ENCODE peak calls at places on chromosomes 16 and 17, in nine cellular contexts. One of them, this sample, is unnamed.

GRCh38 chr17:41935641-41936040 is 5.2 kb downstream of the ODAD4 start:
- DNase-seq in body of pancreas: no peak
- DNase-seq in uterus: no peak
- DNase-seq in B cell: no peak
- DNase-seq in upper lobe of right lung: no peak
- DNase-seq in tibial nerve: no peak
- DNase-seq in Caco-2: no peak
- DNase-seq in K562: no peak
- DNase-seq in left ventricle myocardium inferior: no peak
- DNase-seq in this sample: no peak

GRCh38 chr17:50191070-50192045 is 10.1 kb downstream of the COL1A1 start:
- DNase-seq in body of pancreas: no peak
- DNase-seq in uterus: no peak
- DNase-seq in B cell: no peak
- DNase-seq in upper lobe of right lung: no peak
- DNase-seq in tibial nerve: no peak
- DNase-seq in Caco-2: no peak
- DNase-seq in K562: no peak
- DNase-seq in left ventricle myocardium inferior: no peak
- DNase-seq in this sample: no peak

GRCh38 chr17:72514888-72515287 is 394.1 kb downstream of the SOX9 start:
- DNase-seq in body of pancreas: peak
- DNase-seq in uterus: peak
- DNase-seq in B cell: no peak
- DNase-seq in upper lobe of right lung: no peak
- DNase-seq in tibial nerve: no peak
- DNase-seq in Caco-2: no peak
- DNase-seq in K562: no peak
- DNase-seq in left ventricle myocardium inferior: peak
- DNase-seq in this sample: no peak

GRCh38 chr16:51553314-51553713 is 402.2 kb upstream of the SALL1 start:
- DNase-seq in body of pancreas: no peak
- DNase-seq in uterus: no peak
- DNase-seq in B cell: no peak
- DNase-seq in upper lobe of right lung: no peak
- DNase-seq in tibial nerve: no peak
- DNase-seq in Caco-2: no peak
- DNase-seq in K562: no peak
- DNase-seq in left ventricle myocardium inferior: no peak
- DNase-seq in this sample: no peak

GRCh38 chr17:3928394-3928793 is 12.1 kb upstream of the P2RX1 start:
- DNase-seq in body of pancreas: no peak
- DNase-seq in uterus: no peak
- DNase-seq in B cell: no peak
- DNase-seq in upper lobe of right lung: no peak
- DNase-seq in tibial nerve: no peak
- DNase-seq in Caco-2: no peak
- DNase-seq in K562: no peak
- DNase-seq in left ventricle myocardium inferior: no peak
- DNase-seq in this sample: no peak

GRCh38 chr16:49649013-49649785 is 206.7 kb downstream of the ZNF423 start:
- DNase-seq in body of pancreas: peak
- DNase-seq in uterus: no peak
- DNase-seq in B cell: no peak
- DNase-seq in upper lobe of right lung: no peak
- DNase-seq in tibial nerve: no peak
- DNase-seq in Caco-2: no peak
- DNase-seq in K562: no peak
- DNase-seq in left ventricle myocardium inferior: no peak
- DNase-seq in this sample: no peak

GRCh38 chr17:56679767-56680422 is 86.4 kb downstream of the NOG start:
- DNase-seq in body of pancreas: no peak
- DNase-seq in uterus: no peak
- DNase-seq in B cell: no peak
- DNase-seq in upper lobe of right lung: no peak
- DNase-seq in tibial nerve: no peak
- DNase-seq in Caco-2: peak
- DNase-seq in K562: no peak
- DNase-seq in left ventricle myocardium inferior: no peak
- DNase-seq in this sample: no peak

GRCh38 chr17:48023408-48024148 is 14.0 kb downstream of the COPZ2 start:
- DNase-seq in body of pancreas: peak
- DNase-seq in uterus: peak
- DNase-seq in B cell: peak
- DNase-seq in upper lobe of right lung: peak
- DNase-seq in tibial nerve: peak
- DNase-seq in Caco-2: peak
- DNase-seq in K562: no peak
- DNase-seq in left ventricle myocardium inferior: peak
- DNase-seq in this sample: no peak

GRCh38 chr17:17737938-17738894 is 57.0 kb downstream of the RAI1 start:
- DNase-seq in body of pancreas: peak
- DNase-seq in uterus: no peak
- DNase-seq in B cell: peak
- DNase-seq in upper lobe of right lung: peak
- DNase-seq in tibial nerve: no peak
- DNase-seq in Caco-2: no peak
- DNase-seq in K562: no peak
- DNase-seq in left ventricle myocardium inferior: no peak
- DNase-seq in this sample: no peak

GRCh38 chr17:17741346-17742023 is 60.2 kb downstream of the RAI1 start:
- DNase-seq in body of pancreas: no peak
- DNase-seq in uterus: no peak
- DNase-seq in B cell: no peak
- DNase-seq in upper lobe of right lung: no peak
- DNase-seq in tibial nerve: peak
- DNase-seq in Caco-2: no peak
- DNase-seq in K562: no peak
- DNase-seq in left ventricle myocardium inferior: no peak
- DNase-seq in this sample: no peak

GRCh38 chr17:17738901-17739300 is 57.6 kb downstream of the RAI1 start:
- DNase-seq in body of pancreas: no peak
- DNase-seq in uterus: no peak
- DNase-seq in B cell: no peak
- DNase-seq in upper lobe of right lung: no peak
- DNase-seq in tibial nerve: no peak
- DNase-seq in Caco-2: no peak
- DNase-seq in K562: no peak
- DNase-seq in left ventricle myocardium inferior: no peak
- DNase-seq in this sample: no peak

GRCh38 chr17:17740627-17741237 is 59.5 kb downstream of the RAI1 start:
- DNase-seq in body of pancreas: no peak
- DNase-seq in uterus: no peak
- DNase-seq in B cell: no peak
- DNase-seq in upper lobe of right lung: no peak
- DNase-seq in tibial nerve: no peak
- DNase-seq in Caco-2: no peak
- DNase-seq in K562: no peak
- DNase-seq in left ventricle myocardium inferior: no peak
- DNase-seq in this sample: no peak

DNA sequence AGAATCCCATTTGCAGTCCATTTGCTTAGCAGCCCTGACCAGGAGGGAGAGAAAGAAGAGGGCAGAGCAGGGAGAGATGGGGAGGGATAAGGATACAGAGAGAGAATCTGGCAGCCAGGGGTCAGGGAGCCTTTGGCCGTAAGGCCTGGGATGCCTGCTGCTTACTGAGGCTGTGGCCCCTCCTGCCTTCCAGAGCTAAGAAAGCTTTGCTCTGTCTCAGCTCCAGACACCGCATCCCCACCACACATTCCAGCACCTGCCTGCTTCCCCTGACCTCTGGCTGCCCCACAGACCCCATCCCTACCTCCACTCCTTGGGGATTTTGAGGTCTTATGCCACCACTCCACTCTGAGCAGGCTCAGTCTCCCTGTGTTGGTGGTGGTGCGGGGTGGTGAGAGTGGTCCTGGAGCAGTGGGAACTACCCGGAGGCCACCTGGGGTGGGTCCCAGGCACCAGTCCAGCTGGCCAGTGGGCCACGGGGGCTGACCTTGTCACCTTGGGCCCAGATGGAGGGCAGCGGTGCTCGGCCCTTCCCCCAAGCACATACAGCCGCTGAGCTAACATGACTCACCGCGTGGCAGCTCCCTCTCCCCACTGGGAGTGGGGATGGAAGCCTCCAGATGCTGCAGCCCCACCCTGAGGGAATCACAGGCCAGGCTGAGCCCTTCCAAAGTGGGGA is 58.3 kb downstream of the RAI1 start:
- DNase-seq in body of pancreas: no peak
- DNase-seq in uterus: peak
- DNase-seq in B cell: no peak
- DNase-seq in upper lobe of right lung: no peak
- DNase-seq in tibial nerve: no peak
- DNase-seq in Caco-2: no peak
- DNase-seq in K562: peak
- DNase-seq in left ventricle myocardium inferior: no peak
- DNase-seq in this sample: no peak
- TF ChIP-seq CTCF in body of pancreas: no peak
- TF ChIP-seq CTCF in uterus: no peak
- TF ChIP-seq CTCF in B cell: no peak
- TF ChIP-seq CTCF in upper lobe of right lung: no peak
- TF ChIP-seq CTCF in tibial nerve: no peak
- TF ChIP-seq CTCF in Caco-2: no peak
- TF ChIP-seq CTCF in K562: no peak
- TF ChIP-seq CTCF in left ventricle myocardium inferior: no peak
- TF ChIP-seq CTCF in this sample: no peak

GRCh38 chr17:35460354-35460851 is 11.8 kb upstream of the SLFN13 start:
- DNase-seq in body of pancreas: peak
- DNase-seq in uterus: peak
- DNase-seq in B cell: peak
- DNase-seq in upper lobe of right lung: peak
- DNase-seq in tibial nerve: no peak
- DNase-seq in Caco-2: peak
- DNase-seq in K562: peak
- DNase-seq in left ventricle myocardium inferior: peak
- DNase-seq in this sample: no peak
- TF ChIP-seq CTCF in body of pancreas: no peak
- TF ChIP-seq CTCF in uterus: no peak
- TF ChIP-seq CTCF in B cell: no peak
- TF ChIP-seq CTCF in upper lobe of right lung: no peak
- TF ChIP-seq CTCF in tibial nerve: no peak
- TF ChIP-seq CTCF in Caco-2: no peak
- TF ChIP-seq CTCF in K562: no peak
- TF ChIP-seq CTCF in left ventricle myocardium inferior: no peak
- TF ChIP-seq CTCF in this sample: no peak

GRCh38 chr16:77721752-77722314 is 481 bp upstream of the NUDT7 start:
- DNase-seq in body of pancreas: no peak
- DNase-seq in uterus: no peak
- DNase-seq in B cell: no peak
- DNase-seq in upper lobe of right lung: no peak
- DNase-seq in tibial nerve: no peak
- DNase-seq in Caco-2: no peak
- DNase-seq in K562: no peak
- DNase-seq in left ventricle myocardium inferior: no peak
- DNase-seq in this sample: no peak

GRCh38 chr16:77724174-77724573 is 1.9 kb downstream of the NUDT7 start:
- DNase-seq in body of pancreas: no peak
- DNase-seq in uterus: no peak
- DNase-seq in B cell: no peak
- DNase-seq in upper lobe of right lung: no peak
- DNase-seq in tibial nerve: no peak
- DNase-seq in Caco-2: no peak
- DNase-seq in K562: no peak
- DNase-seq in left ventricle myocardium inferior: no peak
- DNase-seq in this sample: no peak

GRCh38 chr16:77723108-77723514 is 797 bp downstream of the NUDT7 start:
- DNase-seq in body of pancreas: peak
- DNase-seq in uterus: peak
- DNase-seq in B cell: no peak
- DNase-seq in upper lobe of right lung: no peak
- DNase-seq in tibial nerve: no peak
- DNase-seq in Caco-2: no peak
- DNase-seq in K562: peak
- DNase-seq in left ventricle myocardium inferior: peak
- DNase-seq in this sample: no peak

DNA sequence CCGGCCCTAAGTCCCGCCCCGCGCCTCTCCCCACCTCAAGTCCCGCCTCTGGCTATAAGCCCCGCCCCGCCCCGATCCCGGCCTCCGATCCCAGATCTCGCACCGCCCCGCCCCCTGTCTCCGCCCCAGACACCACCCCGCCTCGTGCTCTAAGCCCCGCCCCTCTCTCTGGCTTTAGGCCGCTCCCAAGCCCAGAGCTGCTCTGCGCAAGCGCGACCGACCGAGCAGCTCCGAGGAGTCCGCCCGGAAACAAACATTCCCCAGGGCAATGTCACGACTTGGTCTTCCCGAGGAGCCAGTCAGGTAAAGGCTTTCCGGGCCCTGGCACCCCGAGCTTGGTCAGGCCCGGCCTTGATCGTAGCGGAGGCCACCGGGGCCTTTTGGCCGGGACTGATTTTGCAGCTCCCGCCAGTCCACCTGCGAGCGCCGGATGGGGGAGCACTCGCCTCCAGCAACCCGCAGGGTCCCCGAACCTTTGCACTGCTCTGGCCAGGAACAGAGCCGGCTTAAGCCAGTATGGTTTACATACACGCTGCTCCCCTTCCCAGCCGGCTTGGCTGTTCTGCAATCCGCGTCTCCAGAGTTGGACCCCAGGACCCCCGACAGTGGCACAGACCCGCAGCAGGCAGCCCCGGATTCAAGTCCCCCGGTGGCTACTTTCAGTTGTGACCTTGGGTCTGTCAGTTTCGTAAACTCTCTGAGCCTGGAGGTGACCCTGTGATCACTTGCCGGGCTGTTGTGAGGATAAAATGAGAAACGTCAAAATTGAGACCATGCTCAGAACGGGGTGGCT is at the start of gene NUDT7:
- DNase-seq in body of pancreas: peak
- DNase-seq in uterus: peak
- DNase-seq in B cell: peak
- DNase-seq in upper lobe of right lung: peak
- DNase-seq in tibial nerve: peak
- DNase-seq in Caco-2: peak
- DNase-seq in K562: peak
- DNase-seq in left ventricle myocardium inferior: peak
- DNase-seq in this sample: peak
- TF ChIP-seq CTCF in body of pancreas: no peak
- TF ChIP-seq CTCF in uterus: peak
- TF ChIP-seq CTCF in B cell: no peak
- TF ChIP-seq CTCF in upper lobe of right lung: peak
- TF ChIP-seq CTCF in tibial nerve: peak
- TF ChIP-seq CTCF in Caco-2: peak
- TF ChIP-seq CTCF in K562: peak
- TF ChIP-seq CTCF in left ventricle myocardium inferior: peak
- TF ChIP-seq CTCF in this sample: peak

DNA sequence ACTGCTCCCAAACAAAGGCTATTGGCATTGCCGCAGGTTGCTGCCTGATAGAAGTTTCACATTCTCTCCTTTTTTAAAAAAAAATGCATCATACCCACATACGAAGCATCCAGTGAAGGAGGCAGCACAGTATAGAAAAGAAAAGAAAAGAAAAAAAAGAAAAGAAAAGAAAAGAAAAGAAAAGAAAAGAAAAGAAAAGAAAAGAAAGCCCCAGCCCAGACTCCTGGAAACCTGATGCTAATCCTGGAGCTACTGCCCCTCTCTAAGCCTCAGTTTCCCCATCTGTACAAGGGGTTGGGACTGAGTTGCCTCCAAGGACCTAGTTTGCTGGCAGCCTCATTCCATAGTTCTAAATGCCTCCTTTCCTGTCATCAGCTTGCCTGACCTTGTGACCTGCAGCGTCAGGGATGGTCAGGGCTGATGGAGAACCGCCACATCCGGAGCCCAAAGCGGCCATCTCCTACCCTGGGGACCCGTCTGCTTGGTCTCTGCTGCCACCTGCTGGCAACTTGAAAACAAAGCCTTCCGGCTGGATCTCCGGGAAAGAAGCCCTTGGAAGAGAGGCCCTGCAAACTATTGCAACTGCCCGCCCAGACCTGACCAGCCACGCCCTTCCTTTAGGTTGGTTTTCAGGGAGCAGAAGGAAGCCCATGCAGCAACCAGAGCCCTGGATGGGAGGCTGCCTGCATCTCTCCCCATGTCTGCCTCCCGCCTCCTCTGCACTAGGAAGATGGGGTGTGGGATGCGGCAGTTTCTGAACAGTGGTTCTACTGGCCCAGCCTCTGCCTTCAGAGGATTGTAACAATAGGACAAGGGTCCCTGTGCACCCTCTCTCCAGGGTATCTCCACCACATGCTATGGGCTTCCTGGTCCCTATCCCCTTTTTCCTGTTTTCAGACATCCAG is 13.0 kb downstream of the AIPL1 start:
- DNase-seq in body of pancreas: peak
- DNase-seq in uterus: peak
- DNase-seq in B cell: peak
- DNase-seq in upper lobe of right lung: peak
- DNase-seq in tibial nerve: peak
- DNase-seq in Caco-2: peak
- DNase-seq in K562: peak
- DNase-seq in left ventricle myocardium inferior: peak
- DNase-seq in this sample: no peak
- TF ChIP-seq CTCF in body of pancreas: peak
- TF ChIP-seq CTCF in uterus: peak
- TF ChIP-seq CTCF in B cell: peak
- TF ChIP-seq CTCF in upper lobe of right lung: peak
- TF ChIP-seq CTCF in tibial nerve: peak
- TF ChIP-seq CTCF in Caco-2: peak
- TF ChIP-seq CTCF in K562: peak
- TF ChIP-seq CTCF in left ventricle myocardium inferior: peak
- TF ChIP-seq CTCF in this sample: peak

This sample was measured in BJ.